ENCODE peak calls at places on chromosomes 13 and 19, in nine cellular contexts. One of them, this sample, is unnamed.

GRCh38 chr13:48560657-48561337 is 27.9 kb upstream of the RCBTB2 start:
- DNase-seq in activated CD8-positive, alpha-beta T cell treated with anti-CD3 and anti-CD28 coated beads for 36 hours: peak
- DNase-seq in transverse colon: no peak
- DNase-seq in endothelial cell: no peak
- DNase-seq in fibroblast of the aortic adventitia: no peak
- DNase-seq in neuronal stem cell: no peak
- DNase-seq in activated CD4-positive, alpha-beta T cell treated with anti-CD3 and anti-CD28 coated beads, Interleukin-2, amount 50 U/mL, for 4 hours: no peak
- DNase-seq in LoVo: no peak
- DNase-seq in kidney glomerular epithelial cell: no peak
- DNase-seq in this sample: no peak

GRCh38 chr13:67549331-67549730 is 319.2 kb upstream of the PCDH9 start:
- DNase-seq in activated CD8-positive, alpha-beta T cell treated with anti-CD3 and anti-CD28 coated beads for 36 hours: no peak
- DNase-seq in transverse colon: no peak
- DNase-seq in endothelial cell: no peak
- DNase-seq in fibroblast of the aortic adventitia: no peak
- DNase-seq in neuronal stem cell: no peak
- DNase-seq in activated CD4-positive, alpha-beta T cell treated with anti-CD3 and anti-CD28 coated beads, Interleukin-2, amount 50 U/mL, for 4 hours: no peak
- DNase-seq in LoVo: no peak
- DNase-seq in kidney glomerular epithelial cell: peak
- DNase-seq in this sample: no peak

GRCh38 chr13:43132911-43133310 is 109.5 kb downstream of the DNAJC15 start:
- DNase-seq in activated CD8-positive, alpha-beta T cell treated with anti-CD3 and anti-CD28 coated beads for 36 hours: no peak
- DNase-seq in transverse colon: no peak
- DNase-seq in endothelial cell: no peak
- DNase-seq in fibroblast of the aortic adventitia: no peak
- DNase-seq in neuronal stem cell: no peak
- DNase-seq in activated CD4-positive, alpha-beta T cell treated with anti-CD3 and anti-CD28 coated beads, Interleukin-2, amount 50 U/mL, for 4 hours: no peak
- DNase-seq in LoVo: no peak
- DNase-seq in kidney glomerular epithelial cell: no peak
- DNase-seq in this sample: no peak

GRCh38 chr19:4702764-4703163 is 20.9 kb downstream of the DPP9 start:
- DNase-seq in activated CD8-positive, alpha-beta T cell treated with anti-CD3 and anti-CD28 coated beads for 36 hours: no peak
- DNase-seq in transverse colon: no peak
- DNase-seq in endothelial cell: no peak
- DNase-seq in fibroblast of the aortic adventitia: no peak
- DNase-seq in neuronal stem cell: no peak
- DNase-seq in activated CD4-positive, alpha-beta T cell treated with anti-CD3 and anti-CD28 coated beads, Interleukin-2, amount 50 U/mL, for 4 hours: no peak
- DNase-seq in LoVo: no peak
- DNase-seq in kidney glomerular epithelial cell: no peak
- DNase-seq in this sample: no peak

GRCh38 chr19:10001899-10002298 is 8.4 kb downstream of the COL5A3 start:
- DNase-seq in activated CD8-positive, alpha-beta T cell treated with anti-CD3 and anti-CD28 coated beads for 36 hours: peak
- DNase-seq in transverse colon: peak
- DNase-seq in endothelial cell: peak
- DNase-seq in fibroblast of the aortic adventitia: no peak
- DNase-seq in neuronal stem cell: no peak
- DNase-seq in activated CD4-positive, alpha-beta T cell treated with anti-CD3 and anti-CD28 coated beads, Interleukin-2, amount 50 U/mL, for 4 hours: no peak
- DNase-seq in LoVo: peak
- DNase-seq in kidney glomerular epithelial cell: no peak
- DNase-seq in this sample: peak

GRCh38 chr13:29861694-29862110 is 11.3 kb upstream of the UBL3 start:
- DNase-seq in activated CD8-positive, alpha-beta T cell treated with anti-CD3 and anti-CD28 coated beads for 36 hours: no peak
- DNase-seq in transverse colon: no peak
- DNase-seq in endothelial cell: no peak
- DNase-seq in fibroblast of the aortic adventitia: peak
- DNase-seq in neuronal stem cell: no peak
- DNase-seq in activated CD4-positive, alpha-beta T cell treated with anti-CD3 and anti-CD28 coated beads, Interleukin-2, amount 50 U/mL, for 4 hours: no peak
- DNase-seq in LoVo: no peak
- DNase-seq in kidney glomerular epithelial cell: no peak
- DNase-seq in this sample: no peak

GRCh38 chr19:9885077-9885552 is 50.0 kb downstream of the PIN1 start:
- DNase-seq in activated CD8-positive, alpha-beta T cell treated with anti-CD3 and anti-CD28 coated beads for 36 hours: no peak
- DNase-seq in transverse colon: no peak
- DNase-seq in endothelial cell: peak
- DNase-seq in fibroblast of the aortic adventitia: peak
- DNase-seq in neuronal stem cell: no peak
- DNase-seq in activated CD4-positive, alpha-beta T cell treated with anti-CD3 and anti-CD28 coated beads, Interleukin-2, amount 50 U/mL, for 4 hours: no peak
- DNase-seq in LoVo: no peak
- DNase-seq in kidney glomerular epithelial cell: no peak
- DNase-seq in this sample: peak

GRCh38 chr19:45571457-45572220 is 13.0 kb downstream of the OPA3 start:
- DNase-seq in activated CD8-positive, alpha-beta T cell treated with anti-CD3 and anti-CD28 coated beads for 36 hours: no peak
- DNase-seq in transverse colon: no peak
- DNase-seq in endothelial cell: no peak
- DNase-seq in fibroblast of the aortic adventitia: no peak
- DNase-seq in neuronal stem cell: no peak
- DNase-seq in activated CD4-positive, alpha-beta T cell treated with anti-CD3 and anti-CD28 coated beads, Interleukin-2, amount 50 U/mL, for 4 hours: no peak
- DNase-seq in LoVo: no peak
- DNase-seq in kidney glomerular epithelial cell: no peak
- DNase-seq in this sample: no peak

GRCh38 chr13:98542568-98543379 is 34.1 kb downstream of the STK24 start:
- DNase-seq in activated CD8-positive, alpha-beta T cell treated with anti-CD3 and anti-CD28 coated beads for 36 hours: peak
- DNase-seq in transverse colon: no peak
- DNase-seq in endothelial cell: no peak
- DNase-seq in fibroblast of the aortic adventitia: no peak
- DNase-seq in neuronal stem cell: no peak
- DNase-seq in activated CD4-positive, alpha-beta T cell treated with anti-CD3 and anti-CD28 coated beads, Interleukin-2, amount 50 U/mL, for 4 hours: no peak
- DNase-seq in LoVo: no peak
- DNase-seq in kidney glomerular epithelial cell: no peak
- DNase-seq in this sample: peak